ENCODE peak calls at places on chromosomes 13 and 19, in six cellular contexts. One of them, this sample, is unnamed.

GRCh38 chr13:80084086-80084676 is 256.7 kb downstream of the SPRY2 start:
- DNase-seq in left ventricle myocardium inferior: no peak
- DNase-seq in CD8-positive, alpha-beta T cell: no peak
- DNase-seq in A549: peak; percentile 10
- DNase-seq in pancreas: no peak
- DNase-seq in upper lobe of right lung: no peak
- DNase-seq in this sample: no peak

GRCh38 chr19:17332677-17333581 is 1.7 kb downstream of the ANO8 start:
- DNase-seq in left ventricle myocardium inferior: no peak
- DNase-seq in CD8-positive, alpha-beta T cell: peak; percentile 67
- DNase-seq in A549: peak; percentile 90
- DNase-seq in pancreas: no peak
- DNase-seq in upper lobe of right lung: no peak
- DNase-seq in this sample: peak; percentile 28

GRCh38 chr13:29583073-29583785 is 12.3 kb downstream of the SLC7A1 start:
- DNase-seq in left ventricle myocardium inferior: no peak
- DNase-seq in CD8-positive, alpha-beta T cell: no peak
- DNase-seq in A549: peak; percentile 4
- DNase-seq in pancreas: no peak
- DNase-seq in upper lobe of right lung: no peak
- DNase-seq in this sample: no peak

GRCh38 chr13:33245505-33245904 is 40.0 kb downstream of the STARD13 start:
- DNase-seq in left ventricle myocardium inferior: no peak
- DNase-seq in CD8-positive, alpha-beta T cell: no peak
- DNase-seq in A549: no peak
- DNase-seq in pancreas: no peak
- DNase-seq in upper lobe of right lung: no peak
- DNase-seq in this sample: no peak

GRCh38 chr13:79393564-79394249 is 12.3 kb downstream of the RBM26 start:
- DNase-seq in left ventricle myocardium inferior: no peak
- DNase-seq in CD8-positive, alpha-beta T cell: peak; percentile 67
- DNase-seq in A549: no peak
- DNase-seq in pancreas: no peak
- DNase-seq in upper lobe of right lung: no peak
- DNase-seq in this sample: peak; percentile 41

GRCh38 chr19:2665103-2665502 is 37.4 kb downstream of the GNG7 start:
- DNase-seq in left ventricle myocardium inferior: peak; percentile 46
- DNase-seq in CD8-positive, alpha-beta T cell: no peak
- DNase-seq in A549: no peak
- DNase-seq in pancreas: no peak
- DNase-seq in upper lobe of right lung: no peak
- DNase-seq in this sample: no peak

GRCh38 chr19:14437578-14438140 is 4.6 kb downstream of the PKN1 start:
- DNase-seq in left ventricle myocardium inferior: no peak
- DNase-seq in CD8-positive, alpha-beta T cell: no peak
- DNase-seq in A549: no peak
- DNase-seq in pancreas: no peak
- DNase-seq in upper lobe of right lung: no peak
- DNase-seq in this sample: no peak

GRCh38 chr13:20217168-20217567 is 15.0 kb downstream of the GJB6 start:
- DNase-seq in left ventricle myocardium inferior: no peak
- DNase-seq in CD8-positive, alpha-beta T cell: no peak
- DNase-seq in A549: no peak
- DNase-seq in pancreas: no peak
- DNase-seq in upper lobe of right lung: no peak
- DNase-seq in this sample: no peak

GRCh38 chr19:38556521-38557174 is 61.1 kb downstream of the MAP4K1 start:
- DNase-seq in left ventricle myocardium inferior: no peak
- DNase-seq in CD8-positive, alpha-beta T cell: no peak
- DNase-seq in A549: peak; percentile 67
- DNase-seq in pancreas: no peak
- DNase-seq in upper lobe of right lung: no peak
- DNase-seq in this sample: no peak

GRCh38 chr19:40398417-40399056 is 8.6 kb upstream of the HIPK4 start:
- DNase-seq in left ventricle myocardium inferior: peak; percentile 38
- DNase-seq in CD8-positive, alpha-beta T cell: peak; percentile 81
- DNase-seq in A549: peak; percentile 57
- DNase-seq in pancreas: no peak
- DNase-seq in upper lobe of right lung: peak; percentile 84
- DNase-seq in this sample: peak; percentile 42

GRCh38 chr19:28377077-28377476 is 835.9 kb downstream of the UQCRFS1 start:
- DNase-seq in left ventricle myocardium inferior: no peak
- DNase-seq in CD8-positive, alpha-beta T cell: no peak
- DNase-seq in A549: no peak
- DNase-seq in pancreas: no peak
- DNase-seq in upper lobe of right lung: no peak
- DNase-seq in this sample: no peak

GRCh38 chr19:39110263-39110967 is 15.2 kb upstream of the PAK4 start:
- DNase-seq in left ventricle myocardium inferior: peak; percentile 47
- DNase-seq in CD8-positive, alpha-beta T cell: peak; percentile 64
- DNase-seq in A549: peak; percentile 72
- DNase-seq in pancreas: no peak
- DNase-seq in upper lobe of right lung: peak; percentile 77
- DNase-seq in this sample: peak; percentile 53

GRCh38 chr19:55454787-55455243 is 6.6 kb downstream of the ISOC2 start:
- DNase-seq in left ventricle myocardium inferior: no peak
- DNase-seq in CD8-positive, alpha-beta T cell: peak; percentile 49
- DNase-seq in A549: peak; percentile 78
- DNase-seq in pancreas: no peak
- DNase-seq in upper lobe of right lung: no peak
- DNase-seq in this sample: peak; percentile 23

GRCh38 chr13:103573446-103573845 is 507.2 kb upstream of the SLC10A2 start:
- DNase-seq in left ventricle myocardium inferior: no peak
- DNase-seq in CD8-positive, alpha-beta T cell: no peak
- DNase-seq in A549: no peak
- DNase-seq in pancreas: no peak
- DNase-seq in upper lobe of right lung: peak; percentile 48
- DNase-seq in this sample: no peak

GRCh38 chr19:4061178-4061682 is 5.5 kb downstream of the ZBTB7A start:
- DNase-seq in left ventricle myocardium inferior: peak; percentile 85
- DNase-seq in CD8-positive, alpha-beta T cell: peak; percentile 58
- DNase-seq in A549: peak; percentile 67
- DNase-seq in pancreas: peak; percentile 92
- DNase-seq in upper lobe of right lung: peak; percentile 94
- DNase-seq in this sample: no peak

GRCh38 chr13:50129923-50130685 is 114.9 kb downstream of the KCNRG start:
- DNase-seq in left ventricle myocardium inferior: peak; percentile 37
- DNase-seq in CD8-positive, alpha-beta T cell: peak; percentile 25
- DNase-seq in A549: peak; percentile 22
- DNase-seq in pancreas: peak; percentile 8
- DNase-seq in upper lobe of right lung: peak; percentile 71
- DNase-seq in this sample: peak; percentile 34

GRCh38 chr19:32998722-32999121 is 26.7 kb downstream of the FAAP24 start:
- DNase-seq in left ventricle myocardium inferior: no peak
- DNase-seq in CD8-positive, alpha-beta T cell: no peak
- DNase-seq in A549: no peak
- DNase-seq in pancreas: no peak
- DNase-seq in upper lobe of right lung: no peak
- DNase-seq in this sample: no peak

GRCh38 chr13:51342706-51343105 is 3.2 kb downstream of the SERPINE3 start:
- DNase-seq in left ventricle myocardium inferior: no peak
- DNase-seq in CD8-positive, alpha-beta T cell: no peak
- DNase-seq in A549: no peak
- DNase-seq in pancreas: no peak
- DNase-seq in upper lobe of right lung: no peak
- DNase-seq in this sample: no peak

GRCh38 chr19:662207-662961 is 630 bp downstream of the RNF126 start:
- DNase-seq in left ventricle myocardium inferior: no peak
- DNase-seq in CD8-positive, alpha-beta T cell: peak; percentile 85
- DNase-seq in A549: peak; percentile 46
- DNase-seq in pancreas: peak; percentile 59
- DNase-seq in upper lobe of right lung: peak; percentile 84
- DNase-seq in this sample: peak; percentile 52

GRCh38 chr19:32570081-32570785 is 10.8 kb upstream of the PDCD5 start:
- DNase-seq in left ventricle myocardium inferior: no peak
- DNase-seq in CD8-positive, alpha-beta T cell: peak; percentile 61
- DNase-seq in A549: peak; percentile 85
- DNase-seq in pancreas: no peak
- DNase-seq in upper lobe of right lung: no peak
- DNase-seq in this sample: peak; percentile 45

GRCh38 chr19:49114630-49115363 is 627 bp downstream of the LIN7B start:
- DNase-seq in left ventricle myocardium inferior: peak; percentile 70
- DNase-seq in CD8-positive, alpha-beta T cell: peak; percentile 57
- DNase-seq in A549: no peak
- DNase-seq in pancreas: peak; percentile 66
- DNase-seq in upper lobe of right lung: peak; percentile 84
- DNase-seq in this sample: peak; percentile 49

GRCh38 chr13:33525759-33526158 is 240.2 kb upstream of the STARD13 start:
- DNase-seq in left ventricle myocardium inferior: no peak
- DNase-seq in CD8-positive, alpha-beta T cell: no peak
- DNase-seq in A549: no peak
- DNase-seq in pancreas: no peak
- DNase-seq in upper lobe of right lung: no peak
- DNase-seq in this sample: no peak

GRCh38 chr19:3374369-3375112 is 8.2 kb downstream of the NFIC start:
- DNase-seq in left ventricle myocardium inferior: peak; percentile 71
- DNase-seq in CD8-positive, alpha-beta T cell: no peak
- DNase-seq in A549: no peak
- DNase-seq in pancreas: peak; percentile 96
- DNase-seq in upper lobe of right lung: peak; percentile 78
- DNase-seq in this sample: no peak

GRCh38 chr13:109428146-109428545 is 358.2 kb downstream of the IRS2 start:
- DNase-seq in left ventricle myocardium inferior: no peak
- DNase-seq in CD8-positive, alpha-beta T cell: no peak
- DNase-seq in A549: no peak
- DNase-seq in pancreas: no peak
- DNase-seq in upper lobe of right lung: no peak
- DNase-seq in this sample: no peak

GRCh38 chr13:109427148-109427547 is 359.2 kb downstream of the IRS2 start:
- DNase-seq in left ventricle myocardium inferior: no peak
- DNase-seq in CD8-positive, alpha-beta T cell: no peak
- DNase-seq in A549: no peak
- DNase-seq in pancreas: no peak
- DNase-seq in upper lobe of right lung: no peak
- DNase-seq in this sample: no peak

GRCh38 chr13:109426690-109426990 is 359.7 kb downstream of the IRS2 start:
- DNase-seq in left ventricle myocardium inferior: no peak
- DNase-seq in CD8-positive, alpha-beta T cell: no peak
- DNase-seq in A549: no peak
- DNase-seq in pancreas: no peak
- DNase-seq in upper lobe of right lung: no peak
- DNase-seq in this sample: no peak

GRCh38 chr13:109425821-109426689 is 360.3 kb downstream of the IRS2 start:
- DNase-seq in left ventricle myocardium inferior: no peak
- DNase-seq in CD8-positive, alpha-beta T cell: no peak
- DNase-seq in A549: no peak
- DNase-seq in pancreas: no peak
- DNase-seq in upper lobe of right lung: no peak
- DNase-seq in this sample: no peak

GRCh38 chr13:109427695-109428094 is 358.7 kb downstream of the IRS2 start:
- DNase-seq in left ventricle myocardium inferior: no peak
- DNase-seq in CD8-positive, alpha-beta T cell: no peak
- DNase-seq in A549: no peak
- DNase-seq in pancreas: no peak
- DNase-seq in upper lobe of right lung: no peak
- DNase-seq in this sample: no peak
- TF ChIP-seq CTCF in left ventricle myocardium inferior: no peak
- TF ChIP-seq CTCF in CD8-positive, alpha-beta T cell: no peak
- TF ChIP-seq CTCF in A549: no peak
- TF ChIP-seq CTCF in pancreas: no peak
- TF ChIP-seq CTCF in upper lobe of right lung: no peak
- TF ChIP-seq CTCF in this sample: peak; percentile 23

DNA sequence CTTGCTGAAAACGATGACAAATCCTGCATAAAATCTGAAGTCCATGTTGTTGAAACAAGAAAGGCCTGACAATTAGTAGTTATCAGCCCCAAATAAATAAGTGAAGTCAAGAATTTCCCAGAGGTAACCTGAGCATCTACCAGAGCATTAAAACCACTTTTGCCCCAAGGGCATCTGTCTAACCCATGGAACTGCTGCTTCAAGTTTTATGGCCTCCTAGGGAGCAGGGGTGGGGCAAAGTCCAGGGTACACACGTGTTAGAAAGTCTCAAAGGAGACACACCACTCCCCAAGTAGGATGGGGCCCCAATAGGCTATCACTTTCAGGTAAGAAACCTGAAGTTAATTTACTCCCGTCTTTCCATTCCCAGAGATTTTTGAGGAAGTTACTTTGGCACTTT is 81.1 kb downstream of the CACNA1A start:
- DNase-seq in left ventricle myocardium inferior: no peak
- DNase-seq in CD8-positive, alpha-beta T cell: no peak
- DNase-seq in A549: no peak
- DNase-seq in pancreas: no peak
- DNase-seq in upper lobe of right lung: no peak
- DNase-seq in this sample: no peak
- H3K9me3 ChIP-seq in left ventricle myocardium inferior: peaks cover 63% of the 10 kb centered on the region
- H3K9me3 ChIP-seq in CD8-positive, alpha-beta T cell: no peaks in the 10 kb centered on the region
- H3K9me3 ChIP-seq in A549: no peaks in the 10 kb centered on the region
- H3K9me3 ChIP-seq in pancreas: no peaks in the 10 kb centered on the region
- H3K9me3 ChIP-seq in upper lobe of right lung: peaks cover 3% of the 10 kb centered on the region
- H3K9me3 ChIP-seq in this sample: peaks cover 36% of the 10 kb centered on the region

GRCh38 chr19:52188822-52189744 is 769 bp upstream of the PPP2R1A start:
- DNase-seq in left ventricle myocardium inferior: peak; percentile 83
- DNase-seq in CD8-positive, alpha-beta T cell: no peak
- DNase-seq in A549: peak; percentile 11
- DNase-seq in pancreas: no peak
- DNase-seq in upper lobe of right lung: peak; percentile 100
- DNase-seq in this sample: no peak
- TF ChIP-seq CTCF in left ventricle myocardium inferior: no peak
- TF ChIP-seq CTCF in CD8-positive, alpha-beta T cell: no peak
- TF ChIP-seq CTCF in A549: no peak
- TF ChIP-seq CTCF in pancreas: no peak
- TF ChIP-seq CTCF in upper lobe of right lung: no peak
- TF ChIP-seq CTCF in this sample: no peak

DNA sequence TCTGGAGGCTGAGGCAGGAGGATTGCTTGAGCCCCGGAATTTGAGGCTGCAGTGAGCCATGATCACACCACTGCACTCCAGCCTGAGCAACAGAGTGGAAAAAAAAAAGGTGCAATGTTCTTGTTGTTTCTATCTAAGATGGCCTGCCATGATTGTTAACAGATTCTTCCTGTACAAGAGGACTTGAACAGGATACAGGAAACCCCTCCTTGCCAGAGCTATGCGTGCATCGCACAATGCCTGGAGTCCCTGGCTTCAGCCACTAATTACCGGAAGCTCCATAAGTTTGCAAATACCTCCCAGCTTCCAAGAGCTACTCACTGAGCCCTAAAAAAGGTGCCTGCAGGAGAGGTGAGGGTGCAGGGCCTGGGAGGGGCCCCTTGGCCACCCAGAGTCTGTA is 13.1 kb upstream of the HIF3A start:
- DNase-seq in left ventricle myocardium inferior: no peak
- DNase-seq in CD8-positive, alpha-beta T cell: no peak
- DNase-seq in A549: no peak
- DNase-seq in pancreas: no peak
- DNase-seq in upper lobe of right lung: no peak
- DNase-seq in this sample: no peak
- H3K9me3 ChIP-seq in left ventricle myocardium inferior: no peaks in the 10 kb centered on the region
- H3K9me3 ChIP-seq in CD8-positive, alpha-beta T cell: no peaks in the 10 kb centered on the region
- H3K9me3 ChIP-seq in A549: no peaks in the 10 kb centered on the region
- H3K9me3 ChIP-seq in pancreas: no peaks in the 10 kb centered on the region
- H3K9me3 ChIP-seq in upper lobe of right lung: no peaks in the 10 kb centered on the region
- H3K9me3 ChIP-seq in this sample: no peaks in the 10 kb centered on the region

GRCh38 chr19:41726493-41726892 is 18.1 kb downstream of the CEACAM5 start:
- DNase-seq in left ventricle myocardium inferior: no peak
- DNase-seq in CD8-positive, alpha-beta T cell: no peak
- DNase-seq in A549: no peak
- DNase-seq in pancreas: no peak
- DNase-seq in upper lobe of right lung: no peak
- DNase-seq in this sample: no peak
- TF ChIP-seq CTCF in left ventricle myocardium inferior: no peak
- TF ChIP-seq CTCF in CD8-positive, alpha-beta T cell: no peak
- TF ChIP-seq CTCF in A549: no peak
- TF ChIP-seq CTCF in pancreas: no peak
- TF ChIP-seq CTCF in upper lobe of right lung: no peak
- TF ChIP-seq CTCF in this sample: no peak

This sample was measured in CD4-positive, alpha-beta T cell.